ENCODE peak calls at places on chromosome 17, in seven cellular contexts. M, Y, P, O, R, N and D are unnamed samples.
A peak's percentile ranks its signal among the peaks of the same experiment; 100 is the strongest.

GRCh38 chr17:77285594-77286390 is 145.0 kb downstream of the SEC14L1 start:
- DNase-seq in O (no peak), R (no peak), Y (no peak), N (no peak), M (no peak), P (no peak), D (no peak)

GRCh38 chr17:33513769-33514168 is 220.7 kb upstream of the ASIC2 start:
- DNase-seq in P (no peak), R (no peak), Y (no peak), O (no peak), M (no peak), N (no peak), D (no peak)

GRCh38 chr17:44754276-44754675 is 4.5 kb upstream of the ADAM11 start:
- DNase-seq in M (no peak), N (no peak), R (no peak), P (no peak), O (no peak), Y (no peak), D (no peak)

GRCh38 chr17:3739422-3740124 is 15.9 kb downstream of the HASPIN start:
- DNase-seq in Y (no peak), P (no peak), O (no peak), R (no peak), N (no peak), M (no peak), D (no peak)

GRCh38 chr17:28467456-28468025 is 5.9 kb upstream of the SLC13A2 start:
- DNase-seq in O (no peak), N (no peak), R (no peak), Y (no peak), M (no peak), P (no peak), D (no peak)

GRCh38 chr17:57408064-57408811 is 151.9 kb downstream of the MSI2 start:
- DNase-seq in P (peak; percentile 78), M (no peak), R (no peak), O (peak; percentile 9), Y (no peak), N (no peak), D (no peak)

GRCh38 chr17:36135465-36135864 is 31.8 kb downstream of the CCL4 start:
- DNase-seq in N (no peak), O (no peak), Y (no peak), M (no peak), R (no peak), P (no peak), D (no peak)

GRCh38 chr17:12320286-12320685 is 299.6 kb downstream of the MAP2K4 start:
- DNase-seq in N (no peak), Y (no peak), O (no peak), M (no peak), R (no peak), P (no peak), D (no peak)

GRCh38 chr17:16569358-16569712 is 331 bp upstream of the ZNF287 start:
- DNase-seq in M (no peak), R (no peak), O (no peak), N (no peak), Y (no peak), P (no peak), D (no peak)

GRCh38 chr17:45672792-45673191 is 111.3 kb upstream of the CRHR1 start:
- DNase-seq in N (no peak), Y (no peak), O (no peak), M (no peak), P (no peak), R (no peak), D (no peak)

GRCh38 chr17:49252148-49252682 is 21.6 kb upstream of the PHOSPHO1 start:
- DNase-seq in O (no peak), M (no peak), P (no peak), R (no peak), Y (no peak), N (no peak), D (no peak)

GRCh38 chr17:27558341-27558740 is 72.6 kb upstream of the LGALS9 start:
- DNase-seq in M (no peak), R (no peak), N (no peak), Y (no peak), P (no peak), O (no peak), D (no peak)